ENCODE peak calls at places on chromosome 4, in four cellular contexts. V is T-helper 1 cell, R is adrenal gland, U is GDM1. I is an unnamed sample.

GRCh38 chr4:11505225-11505971 is 76.7 kb upstream of the HS3ST1 start:
- DNase-seq in V (peak), R (peak), U (no peak), I (peak)

GRCh38 chr4:30719363-30720020 is 677 bp upstream of the PCDH7 start:
- DNase-seq in V (no peak), R (no peak), U (no peak), I (peak)

GRCh38 chr4:153281476-153281875 is 63.0 kb upstream of the MND1 start:
- DNase-seq in V (no peak), R (no peak), U (no peak), I (no peak)

GRCh38 chr4:82947498-82947897 is 47.0 kb downstream of the THAP9 start:
- DNase-seq in V (no peak), R (no peak), U (no peak), I (no peak)

GRCh38 chr4:140764785-140765392 is 8.7 kb upstream of the TBC1D9 start:
- DNase-seq in V (no peak), R (no peak), U (no peak), I (no peak)

GRCh38 chr4:153067376-153067775 is 131.3 kb downstream of the FHDC1 start:
- DNase-seq in V (no peak), R (no peak), U (peak), I (peak)

GRCh38 chr4:151012836-151013235 is 2.2 kb downstream of the LRBA start:
- DNase-seq in V (no peak), R (peak), U (no peak), I (peak)

GRCh38 chr4:181933471-181933870 is 309.7 kb upstream of the TENM3 start:
- DNase-seq in V (no peak), R (no peak), U (no peak), I (no peak)